ENCODE peak calls at places on chromosomes 7 and 10, in nine cellular contexts. G is CD8-positive, alpha-beta memory T cell; U is lower lobe of right lung; R is spleen; E is ovary; C is neural progenitor cell; F is RWPE2; L is psoas muscle; B is left lung. H is an unnamed sample.

GRCh38 chr10:36448760-36449681 is 676.4 kb upstream of the ANKRD30A start:
- DNase-seq in G (no peak), U (no peak), R (no peak), E (no peak), C (peak; percentile 33), F (no peak), L (no peak), B (no peak), H (no peak)

GRCh38 chr7:115953554-115954248 is 76.9 kb downstream of the TFEC start:
- DNase-seq in G (no peak), U (no peak), R (no peak), E (no peak), C (no peak), F (no peak), L (no peak), B (no peak), H (no peak)

GRCh38 chr7:112067609-112068540 is 138.3 kb downstream of the DOCK4 start:
- DNase-seq in G (no peak), U (no peak), R (no peak), E (no peak), C (no peak), F (no peak), L (no peak), B (no peak), H (no peak)

GRCh38 chr7:99386584-99387238 is 12.2 kb downstream of the ARPC1B start:
- DNase-seq in G (no peak), U (no peak), R (no peak), E (no peak), C (no peak), F (no peak), L (no peak), B (no peak), H (no peak)

GRCh38 chr10:58963723-58964124 is 212.7 kb upstream of the PHYHIPL start:
- DNase-seq in G (no peak), U (no peak), R (no peak), E (no peak), C (peak; percentile 93), F (no peak), L (no peak), B (no peak), H (no peak)

GRCh38 chr10:4343798-4344370 is 482.1 kb upstream of the AKR1E2 start:
- DNase-seq in G (no peak), U (no peak), R (no peak), E (no peak), C (no peak), F (no peak), L (no peak), B (no peak), H (no peak)

GRCh38 chr7:54995631-54996340 is 23.0 kb upstream of the EGFR start:
- DNase-seq in G (no peak), U (no peak), R (no peak), E (no peak), C (no peak), F (no peak), L (no peak), B (no peak), H (no peak)

GRCh38 chr10:22686347-22686746 is 28.0 kb downstream of the PIP4K2A start:
- DNase-seq in G (no peak), U (no peak), R (no peak), E (no peak), C (no peak), F (no peak), L (no peak), B (no peak), H (no peak)

GRCh38 chr10:46077616-46078268 is 31.7 kb upstream of the MSMB start:
- DNase-seq in G (no peak), U (no peak), R (no peak), E (no peak), C (no peak), F (no peak), L (no peak), B (no peak), H (no peak)

GRCh38 chr10:69503896-69504265 is 52.6 kb downstream of the TSPAN15 start:
- DNase-seq in G (no peak), U (peak; percentile 32), R (peak; percentile 62), E (no peak), C (no peak), F (no peak), L (no peak), B (no peak), H (no peak)

GRCh38 chr10:90148121-90148855 is 446.9 kb downstream of the KIF20B start:
- DNase-seq in G (no peak), U (no peak), R (no peak), E (no peak), C (peak; percentile 45), F (no peak), L (no peak), B (no peak), H (no peak)

GRCh38 chr10:78846770-78847169 is 222.0 kb upstream of the ZMIZ1 start:
- DNase-seq in G (no peak), U (no peak), R (no peak), E (no peak), C (peak; percentile 59), F (no peak), L (peak; percentile 29), B (no peak), H (no peak)

GRCh38 chr10:122014652-122015248 is 25.8 kb downstream of the TACC2 start:
- DNase-seq in G (no peak), U (no peak), R (no peak), E (no peak), C (no peak), F (no peak), L (no peak), B (no peak), H (no peak)

GRCh38 chr10:117694251-117694650 is 151.7 kb downstream of the EMX2 start:
- DNase-seq in G (no peak), U (no peak), R (no peak), E (no peak), C (no peak), F (no peak), L (no peak), B (no peak), H (no peak)

GRCh38 chr10:133520193-133520738 is 6.9 kb upstream of the CYP2E1 start:
- DNase-seq in G (peak; percentile 87), U (peak; percentile 90), R (peak; percentile 97), E (peak; percentile 86), C (peak; percentile 32), F (no peak), L (peak; percentile 80), B (peak; percentile 80), H (peak; percentile 86)
- H3K4me3 ChIP-seq in G (peak overlapping the region; percentile 32), U (peak overlapping the region; percentile 46), R (peak overlapping the region; percentile 45), E (peak overlapping the region; percentile 32), C (no peak overlapping the region), F (no peak overlapping the region), L (peak overlapping the region; percentile 65), B (peak overlapping the region; percentile 21), H (peak overlapping the region; percentile 44)

DNA sequence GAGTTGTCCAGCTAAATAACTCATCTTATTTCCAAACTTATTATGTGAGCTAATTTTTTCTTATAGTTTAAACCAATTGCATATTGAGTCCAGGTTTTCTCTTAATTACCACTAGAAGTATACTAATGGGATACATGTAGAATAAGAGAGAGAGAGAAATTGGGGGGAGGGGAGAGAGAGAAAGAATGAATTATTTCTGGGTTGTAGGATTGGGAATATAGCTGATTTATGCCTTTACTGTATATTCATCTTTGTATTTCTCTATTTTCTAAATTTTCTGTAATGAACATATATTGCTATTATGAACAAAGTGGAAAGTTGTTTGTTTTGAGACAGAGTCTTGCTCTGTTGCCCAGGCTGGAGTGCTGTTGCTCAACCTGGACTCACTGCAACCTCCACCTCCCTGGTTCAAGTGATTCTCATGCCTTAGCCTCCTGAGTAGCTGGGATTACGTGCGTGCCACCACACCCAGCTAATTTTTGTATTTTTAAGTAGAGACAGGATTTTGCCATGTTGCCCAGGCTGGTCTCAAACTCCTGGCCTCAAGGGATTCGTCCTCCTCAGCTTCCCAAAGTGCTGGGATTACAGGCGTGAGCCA is 26.1 kb upstream of the ITGB1 start:
- DNase-seq in G (no peak), U (no peak), R (no peak), E (no peak), C (no peak), F (no peak), L (no peak), B (no peak), H (no peak)
- H3K27ac ChIP-seq in G (no peak overlapping the region), U (no peak overlapping the region), R (peak overlapping the region; percentile 86), E (no peak overlapping the region), C (no peak overlapping the region), F (peak overlapping the region; percentile 98), L (no peak overlapping the region), B (peak overlapping the region; percentile 60), H (no peak overlapping the region)

GRCh38 chr10:7303067-7303629 is 107.7 kb downstream of the SFMBT2 start:
- DNase-seq in G (no peak), U (no peak), R (no peak), E (no peak), C (no peak), F (no peak), L (no peak), B (no peak), H (no peak)

GRCh38 chr10:7300327-7300726 is 110.5 kb downstream of the SFMBT2 start:
- DNase-seq in G (no peak), U (no peak), R (no peak), E (no peak), C (no peak), F (no peak), L (no peak), B (no peak), H (no peak)

GRCh38 chr10:7301039-7301768 is 109.6 kb downstream of the SFMBT2 start:
- DNase-seq in G (no peak), U (no peak), R (no peak), E (no peak), C (peak; percentile 47), F (no peak), L (no peak), B (no peak), H (no peak)

GRCh38 chr10:7304110-7304509 is 106.7 kb downstream of the SFMBT2 start:
- DNase-seq in G (no peak), U (no peak), R (no peak), E (no peak), C (no peak), F (no peak), L (no peak), B (no peak), H (no peak)

DNA sequence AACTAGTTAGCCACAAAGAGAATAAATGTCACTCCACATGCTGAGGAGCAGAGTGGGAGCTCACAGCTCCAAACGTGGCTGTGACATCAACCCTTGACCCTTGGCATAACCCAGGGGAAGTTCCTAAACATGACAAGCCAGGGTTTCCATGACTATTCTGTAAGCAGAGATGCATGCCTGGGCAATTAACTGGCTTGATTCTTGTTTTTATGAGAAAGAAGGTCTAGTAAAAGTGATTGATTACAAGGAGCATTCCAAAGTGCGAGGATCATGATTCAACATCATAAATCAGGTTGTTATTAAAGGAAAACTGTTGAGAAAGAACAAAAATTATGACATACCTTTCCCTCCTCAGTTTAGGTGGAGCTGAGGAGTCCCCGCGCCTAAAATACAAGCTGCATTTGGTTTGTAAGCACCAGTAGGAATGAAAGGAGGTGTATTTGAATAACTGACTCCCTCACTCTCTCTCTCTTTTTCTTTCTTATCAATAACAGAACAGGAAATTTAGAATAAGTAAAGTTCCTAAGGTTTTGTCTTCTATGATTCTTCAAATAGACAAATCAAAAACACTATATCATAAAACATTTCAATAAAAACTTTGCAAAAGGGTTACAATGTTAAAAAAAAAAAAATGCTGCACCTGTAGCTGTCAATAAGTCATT is 108.3 kb downstream of the SFMBT2 start:
- DNase-seq in G (no peak), U (no peak), R (no peak), E (no peak), C (peak; percentile 5), F (no peak), L (no peak), B (no peak), H (no peak)
- H3K4me1 ChIP-seq in G (peaks cover 11% of the 10 kb centered on the region), U (peaks cover 15% of the 10 kb centered on the region), R (peaks cover 62% of the 10 kb centered on the region), E (peaks cover 7% of the 10 kb centered on the region), C (no peaks in the 10 kb centered on the region), F (peaks cover 20% of the 10 kb centered on the region), L (no peaks in the 10 kb centered on the region), B (no peaks in the 10 kb centered on the region), H (peaks cover 5% of the 10 kb centered on the region)

GRCh38 chr10:132329565-132330485 is 2.2 kb upstream of the LRRC27 start:
- DNase-seq in G (peak; percentile 22), U (no peak), R (peak; percentile 80), E (no peak), C (no peak), F (no peak), L (no peak), B (peak; percentile 40), H (peak; percentile 39)
- H3K4me3 ChIP-seq in G (peak overlapping the region; percentile 92), U (peak overlapping the region; percentile 91), R (peak overlapping the region; percentile 84), E (no peak overlapping the region), C (peak overlapping the region; percentile 75), F (peak overlapping the region; percentile 1), L (peak overlapping the region; percentile 86), B (no peak overlapping the region), H (peak overlapping the region; percentile 65)

H was measured in suprapubic skin.